ENCODE peak calls at places on chromosomes 3 and 15, in eight cellular contexts. One of them, this sample, is unnamed.

GRCh38 chr3:53579636-53580035 is 85.2 kb downstream of the CACNA1D start:
- DNase-seq in stimulated activated CD4-positive, alpha-beta T cell treated with anti-CD3 and anti-CD28 coated beads, Interleukin-15, amount 100 ng/mL, for 24 hours: no peak
- DNase-seq in left cardiac atrium: no peak
- DNase-seq in stimulated activated CD8-positive, alpha-beta memory T cell treated with anti-CD3 and anti-CD28 coated beads, Interleukin-12 subunit alpha, Interleukin-12 subunit beta, amount 100 ng/mL, for 1 hour: no peak
- DNase-seq in HCEC 1CT: no peak
- DNase-seq in progenitor cell of endocrine pancreas: no peak
- DNase-seq in HuH-7: no peak
- DNase-seq in iris pigment epithelial cell: no peak
- DNase-seq in this sample: no peak

GRCh38 chr3:73624363-73625123 is at the start of gene PDZRN3:
- DNase-seq in stimulated activated CD4-positive, alpha-beta T cell treated with anti-CD3 and anti-CD28 coated beads, Interleukin-15, amount 100 ng/mL, for 24 hours: no peak
- DNase-seq in left cardiac atrium: peak
- DNase-seq in stimulated activated CD8-positive, alpha-beta memory T cell treated with anti-CD3 and anti-CD28 coated beads, Interleukin-12 subunit alpha, Interleukin-12 subunit beta, amount 100 ng/mL, for 1 hour: no peak
- DNase-seq in HCEC 1CT: peak
- DNase-seq in progenitor cell of endocrine pancreas: peak
- DNase-seq in HuH-7: peak
- DNase-seq in iris pigment epithelial cell: peak
- DNase-seq in this sample: peak

GRCh38 chr3:132256984-132257383 is 60.2 kb upstream of the ACP3 start:
- DNase-seq in stimulated activated CD4-positive, alpha-beta T cell treated with anti-CD3 and anti-CD28 coated beads, Interleukin-15, amount 100 ng/mL, for 24 hours: no peak
- DNase-seq in left cardiac atrium: no peak
- DNase-seq in stimulated activated CD8-positive, alpha-beta memory T cell treated with anti-CD3 and anti-CD28 coated beads, Interleukin-12 subunit alpha, Interleukin-12 subunit beta, amount 100 ng/mL, for 1 hour: no peak
- DNase-seq in HCEC 1CT: peak
- DNase-seq in progenitor cell of endocrine pancreas: peak
- DNase-seq in HuH-7: peak
- DNase-seq in iris pigment epithelial cell: peak
- DNase-seq in this sample: peak

GRCh38 chr3:185586644-185586964 is 509 bp downstream of the SENP2 start:
- DNase-seq in stimulated activated CD4-positive, alpha-beta T cell treated with anti-CD3 and anti-CD28 coated beads, Interleukin-15, amount 100 ng/mL, for 24 hours: no peak
- DNase-seq in left cardiac atrium: no peak
- DNase-seq in stimulated activated CD8-positive, alpha-beta memory T cell treated with anti-CD3 and anti-CD28 coated beads, Interleukin-12 subunit alpha, Interleukin-12 subunit beta, amount 100 ng/mL, for 1 hour: no peak
- DNase-seq in HCEC 1CT: no peak
- DNase-seq in progenitor cell of endocrine pancreas: no peak
- DNase-seq in HuH-7: no peak
- DNase-seq in iris pigment epithelial cell: no peak
- DNase-seq in this sample: no peak

GRCh38 chr3:188956839-188957489 is 214.8 kb upstream of the TPRG1 start:
- DNase-seq in stimulated activated CD4-positive, alpha-beta T cell treated with anti-CD3 and anti-CD28 coated beads, Interleukin-15, amount 100 ng/mL, for 24 hours: no peak
- DNase-seq in left cardiac atrium: no peak
- DNase-seq in stimulated activated CD8-positive, alpha-beta memory T cell treated with anti-CD3 and anti-CD28 coated beads, Interleukin-12 subunit alpha, Interleukin-12 subunit beta, amount 100 ng/mL, for 1 hour: no peak
- DNase-seq in HCEC 1CT: peak
- DNase-seq in progenitor cell of endocrine pancreas: no peak
- DNase-seq in HuH-7: no peak
- DNase-seq in iris pigment epithelial cell: peak
- DNase-seq in this sample: peak

GRCh38 chr15:96122077-96123027 is 208.1 kb upstream of the NR2F2 start:
- DNase-seq in stimulated activated CD4-positive, alpha-beta T cell treated with anti-CD3 and anti-CD28 coated beads, Interleukin-15, amount 100 ng/mL, for 24 hours: no peak
- DNase-seq in left cardiac atrium: no peak
- DNase-seq in stimulated activated CD8-positive, alpha-beta memory T cell treated with anti-CD3 and anti-CD28 coated beads, Interleukin-12 subunit alpha, Interleukin-12 subunit beta, amount 100 ng/mL, for 1 hour: no peak
- DNase-seq in HCEC 1CT: peak
- DNase-seq in progenitor cell of endocrine pancreas: no peak
- DNase-seq in HuH-7: no peak
- DNase-seq in iris pigment epithelial cell: peak
- DNase-seq in this sample: no peak

GRCh38 chr15:31367021-31367729 is 40.5 kb downstream of the KLF13 start:
- DNase-seq in stimulated activated CD4-positive, alpha-beta T cell treated with anti-CD3 and anti-CD28 coated beads, Interleukin-15, amount 100 ng/mL, for 24 hours: no peak
- DNase-seq in left cardiac atrium: no peak
- DNase-seq in stimulated activated CD8-positive, alpha-beta memory T cell treated with anti-CD3 and anti-CD28 coated beads, Interleukin-12 subunit alpha, Interleukin-12 subunit beta, amount 100 ng/mL, for 1 hour: no peak
- DNase-seq in HCEC 1CT: no peak
- DNase-seq in progenitor cell of endocrine pancreas: no peak
- DNase-seq in HuH-7: no peak
- DNase-seq in iris pigment epithelial cell: no peak
- DNase-seq in this sample: no peak

GRCh38 chr15:80861776-80862175 is 82.6 kb downstream of the CEMIP start:
- DNase-seq in stimulated activated CD4-positive, alpha-beta T cell treated with anti-CD3 and anti-CD28 coated beads, Interleukin-15, amount 100 ng/mL, for 24 hours: no peak
- DNase-seq in left cardiac atrium: no peak
- DNase-seq in stimulated activated CD8-positive, alpha-beta memory T cell treated with anti-CD3 and anti-CD28 coated beads, Interleukin-12 subunit alpha, Interleukin-12 subunit beta, amount 100 ng/mL, for 1 hour: no peak
- DNase-seq in HCEC 1CT: peak
- DNase-seq in progenitor cell of endocrine pancreas: no peak
- DNase-seq in HuH-7: no peak
- DNase-seq in iris pigment epithelial cell: peak
- DNase-seq in this sample: no peak

GRCh38 chr3:184448321-184449160 is 68.7 kb downstream of the CHRD start:
- DNase-seq in stimulated activated CD4-positive, alpha-beta T cell treated with anti-CD3 and anti-CD28 coated beads, Interleukin-15, amount 100 ng/mL, for 24 hours: no peak
- DNase-seq in left cardiac atrium: no peak
- DNase-seq in stimulated activated CD8-positive, alpha-beta memory T cell treated with anti-CD3 and anti-CD28 coated beads, Interleukin-12 subunit alpha, Interleukin-12 subunit beta, amount 100 ng/mL, for 1 hour: no peak
- DNase-seq in HCEC 1CT: peak
- DNase-seq in progenitor cell of endocrine pancreas: no peak
- DNase-seq in HuH-7: no peak
- DNase-seq in iris pigment epithelial cell: peak
- DNase-seq in this sample: no peak